ENCODE peak calls at places on chromosome 16, in four cellular contexts. C is A549, S is Daoy, P is LoVo. O is an unnamed sample.

GRCh38 chr16:23324727-23325126 is 22.6 kb downstream of the SCNN1B start:
- DNase-seq in C (no peak), S (peak), P (peak), O (no peak)

GRCh38 chr16:56675685-56676210 is 6.1 kb downstream of the MT1H start:
- DNase-seq in C (no peak), S (no peak), P (no peak), O (no peak)

GRCh38 chr16:12291989-12292759 is 315.6 kb downstream of the SNX29 start:
- DNase-seq in C (no peak), S (no peak), P (no peak), O (no peak)

GRCh38 chr16:86914850-86915717 is 336.7 kb downstream of the FOXL1 start:
- DNase-seq in C (no peak), S (no peak), P (no peak), O (no peak)

GRCh38 chr16:72427786-72428480 is 256.0 kb upstream of the PMFBP1 start:
- DNase-seq in C (no peak), S (no peak), P (no peak), O (no peak)

GRCh38 chr16:716250-716607 is 1.3 kb downstream of the METRN start:
- DNase-seq in C (no peak), S (peak), P (no peak), O (peak)

GRCh38 chr16:57619606-57620315 is 8.7 kb upstream of the ADGRG1 start:
- DNase-seq in C (no peak), S (no peak), P (no peak), O (peak)

GRCh38 chr16:66360624-66361324 is 5.7 kb upstream of the CDH5 start:
- DNase-seq in C (no peak), S (no peak), P (no peak), O (no peak)

GRCh38 chr16:586047-586644 is 3.7 kb upstream of the RAB40C start:
- DNase-seq in C (no peak), S (peak), P (no peak), O (no peak)

GRCh38 chr16:1766701-1767100 is 4.6 kb downstream of the NME3 start:
- DNase-seq in C (no peak), S (no peak), P (no peak), O (no peak)

O was measured in HT-29.